ENCODE peak calls at places on chromosomes 2 and 18, in nine cellular contexts. One of them, this sample, is unnamed.

GRCh38 chr2:164739966-164740365 is 101.7 kb downstream of the COBLL1 start:
- DNase-seq in NCI-H460: no peak
- DNase-seq in uterus: no peak
- DNase-seq in stimulated activated CD4-positive, alpha-beta T cell treated with anti-CD3 and anti-CD28 coated beads, Interleukin-2, amount 100 ng/mL, for 24 hours: no peak
- DNase-seq in right cardiac atrium: no peak
- DNase-seq in effector CD8-positive, alpha-beta T cell: no peak
- DNase-seq in A172: peak
- DNase-seq in stomach: no peak
- DNase-seq in MCF 10A: peak
- DNase-seq in this sample: peak

GRCh38 chr2:239822146-239822945 is 202.8 kb downstream of the NDUFA10 start:
- DNase-seq in NCI-H460: no peak
- DNase-seq in uterus: no peak
- DNase-seq in stimulated activated CD4-positive, alpha-beta T cell treated with anti-CD3 and anti-CD28 coated beads, Interleukin-2, amount 100 ng/mL, for 24 hours: peak
- DNase-seq in right cardiac atrium: no peak
- DNase-seq in effector CD8-positive, alpha-beta T cell: no peak
- DNase-seq in A172: no peak
- DNase-seq in stomach: peak
- DNase-seq in MCF 10A: no peak
- DNase-seq in this sample: no peak

GRCh38 chr2:237165405-237166276 is 80.0 kb downstream of the COPS8 start:
- DNase-seq in NCI-H460: peak
- DNase-seq in uterus: no peak
- DNase-seq in stimulated activated CD4-positive, alpha-beta T cell treated with anti-CD3 and anti-CD28 coated beads, Interleukin-2, amount 100 ng/mL, for 24 hours: no peak
- DNase-seq in right cardiac atrium: no peak
- DNase-seq in effector CD8-positive, alpha-beta T cell: no peak
- DNase-seq in A172: peak
- DNase-seq in stomach: no peak
- DNase-seq in MCF 10A: peak
- DNase-seq in this sample: peak

GRCh38 chr2:127597984-127598380 is 48.0 kb upstream of the GPR17 start:
- DNase-seq in NCI-H460: no peak
- DNase-seq in uterus: no peak
- DNase-seq in stimulated activated CD4-positive, alpha-beta T cell treated with anti-CD3 and anti-CD28 coated beads, Interleukin-2, amount 100 ng/mL, for 24 hours: no peak
- DNase-seq in right cardiac atrium: no peak
- DNase-seq in effector CD8-positive, alpha-beta T cell: no peak
- DNase-seq in A172: peak
- DNase-seq in stomach: no peak
- DNase-seq in MCF 10A: peak
- DNase-seq in this sample: no peak

GRCh38 chr2:112660138-112660537 is 14.4 kb downstream of the SLC20A1 start:
- DNase-seq in NCI-H460: no peak
- DNase-seq in uterus: no peak
- DNase-seq in stimulated activated CD4-positive, alpha-beta T cell treated with anti-CD3 and anti-CD28 coated beads, Interleukin-2, amount 100 ng/mL, for 24 hours: no peak
- DNase-seq in right cardiac atrium: no peak
- DNase-seq in effector CD8-positive, alpha-beta T cell: no peak
- DNase-seq in A172: no peak
- DNase-seq in stomach: no peak
- DNase-seq in MCF 10A: no peak
- DNase-seq in this sample: no peak

GRCh38 chr18:47382171-47382570 is 130.7 kb upstream of the SKOR2 start:
- DNase-seq in NCI-H460: no peak
- DNase-seq in uterus: no peak
- DNase-seq in stimulated activated CD4-positive, alpha-beta T cell treated with anti-CD3 and anti-CD28 coated beads, Interleukin-2, amount 100 ng/mL, for 24 hours: no peak
- DNase-seq in right cardiac atrium: no peak
- DNase-seq in effector CD8-positive, alpha-beta T cell: no peak
- DNase-seq in A172: no peak
- DNase-seq in stomach: no peak
- DNase-seq in MCF 10A: no peak
- DNase-seq in this sample: no peak

GRCh38 chr2:178761759-178762371 is 45.4 kb downstream of the TTN start:
- DNase-seq in NCI-H460: peak
- DNase-seq in uterus: no peak
- DNase-seq in stimulated activated CD4-positive, alpha-beta T cell treated with anti-CD3 and anti-CD28 coated beads, Interleukin-2, amount 100 ng/mL, for 24 hours: peak
- DNase-seq in right cardiac atrium: no peak
- DNase-seq in effector CD8-positive, alpha-beta T cell: no peak
- DNase-seq in A172: peak
- DNase-seq in stomach: no peak
- DNase-seq in MCF 10A: peak
- DNase-seq in this sample: peak

GRCh38 chr2:84991404-84992151 is 20.6 kb downstream of the KCMF1 start:
- DNase-seq in NCI-H460: no peak
- DNase-seq in uterus: no peak
- DNase-seq in stimulated activated CD4-positive, alpha-beta T cell treated with anti-CD3 and anti-CD28 coated beads, Interleukin-2, amount 100 ng/mL, for 24 hours: no peak
- DNase-seq in right cardiac atrium: no peak
- DNase-seq in effector CD8-positive, alpha-beta T cell: no peak
- DNase-seq in A172: peak
- DNase-seq in stomach: no peak
- DNase-seq in MCF 10A: peak
- DNase-seq in this sample: peak

GRCh38 chr2:239599299-239599698 is 198.5 kb upstream of the HDAC4 start:
- DNase-seq in NCI-H460: no peak
- DNase-seq in uterus: peak
- DNase-seq in stimulated activated CD4-positive, alpha-beta T cell treated with anti-CD3 and anti-CD28 coated beads, Interleukin-2, amount 100 ng/mL, for 24 hours: no peak
- DNase-seq in right cardiac atrium: no peak
- DNase-seq in effector CD8-positive, alpha-beta T cell: no peak
- DNase-seq in A172: no peak
- DNase-seq in stomach: peak
- DNase-seq in MCF 10A: no peak
- DNase-seq in this sample: no peak

GRCh38 chr2:162333968-162334367 is 10.0 kb upstream of the GCA start:
- DNase-seq in NCI-H460: peak
- DNase-seq in uterus: no peak
- DNase-seq in stimulated activated CD4-positive, alpha-beta T cell treated with anti-CD3 and anti-CD28 coated beads, Interleukin-2, amount 100 ng/mL, for 24 hours: no peak
- DNase-seq in right cardiac atrium: peak
- DNase-seq in effector CD8-positive, alpha-beta T cell: no peak
- DNase-seq in A172: peak
- DNase-seq in stomach: peak
- DNase-seq in MCF 10A: peak
- DNase-seq in this sample: peak

GRCh38 chr2:235116885-235117492 is 165.2 kb downstream of the SH3BP4 start:
- DNase-seq in NCI-H460: peak
- DNase-seq in uterus: no peak
- DNase-seq in stimulated activated CD4-positive, alpha-beta T cell treated with anti-CD3 and anti-CD28 coated beads, Interleukin-2, amount 100 ng/mL, for 24 hours: no peak
- DNase-seq in right cardiac atrium: no peak
- DNase-seq in effector CD8-positive, alpha-beta T cell: no peak
- DNase-seq in A172: peak
- DNase-seq in stomach: no peak
- DNase-seq in MCF 10A: peak
- DNase-seq in this sample: peak

GRCh38 chr2:10392548-10392947 is 55.6 kb downstream of the ODC1 start:
- DNase-seq in NCI-H460: no peak
- DNase-seq in uterus: no peak
- DNase-seq in stimulated activated CD4-positive, alpha-beta T cell treated with anti-CD3 and anti-CD28 coated beads, Interleukin-2, amount 100 ng/mL, for 24 hours: no peak
- DNase-seq in right cardiac atrium: no peak
- DNase-seq in effector CD8-positive, alpha-beta T cell: no peak
- DNase-seq in A172: no peak
- DNase-seq in stomach: no peak
- DNase-seq in MCF 10A: no peak
- DNase-seq in this sample: no peak

GRCh38 chr2:238864207-238865014 is 16.5 kb downstream of the TWIST2 start:
- DNase-seq in NCI-H460: peak
- DNase-seq in uterus: peak
- DNase-seq in stimulated activated CD4-positive, alpha-beta T cell treated with anti-CD3 and anti-CD28 coated beads, Interleukin-2, amount 100 ng/mL, for 24 hours: peak
- DNase-seq in right cardiac atrium: peak
- DNase-seq in effector CD8-positive, alpha-beta T cell: no peak
- DNase-seq in A172: peak
- DNase-seq in stomach: peak
- DNase-seq in MCF 10A: peak
- DNase-seq in this sample: peak

GRCh38 chr2:240431276-240431662 is 4.2 kb upstream of the GPC1 start:
- DNase-seq in NCI-H460: no peak
- DNase-seq in uterus: no peak
- DNase-seq in stimulated activated CD4-positive, alpha-beta T cell treated with anti-CD3 and anti-CD28 coated beads, Interleukin-2, amount 100 ng/mL, for 24 hours: no peak
- DNase-seq in right cardiac atrium: no peak
- DNase-seq in effector CD8-positive, alpha-beta T cell: no peak
- DNase-seq in A172: no peak
- DNase-seq in stomach: peak
- DNase-seq in MCF 10A: no peak
- DNase-seq in this sample: no peak

GRCh38 chr2:128424806-128425205 is 106.1 kb upstream of the HS6ST1 start:
- DNase-seq in NCI-H460: no peak
- DNase-seq in uterus: peak
- DNase-seq in stimulated activated CD4-positive, alpha-beta T cell treated with anti-CD3 and anti-CD28 coated beads, Interleukin-2, amount 100 ng/mL, for 24 hours: no peak
- DNase-seq in right cardiac atrium: peak
- DNase-seq in effector CD8-positive, alpha-beta T cell: no peak
- DNase-seq in A172: no peak
- DNase-seq in stomach: peak
- DNase-seq in MCF 10A: no peak
- DNase-seq in this sample: no peak

GRCh38 chr2:208783184-208783583 is 376.6 kb downstream of the PTH2R start:
- DNase-seq in NCI-H460: no peak
- DNase-seq in uterus: no peak
- DNase-seq in stimulated activated CD4-positive, alpha-beta T cell treated with anti-CD3 and anti-CD28 coated beads, Interleukin-2, amount 100 ng/mL, for 24 hours: no peak
- DNase-seq in right cardiac atrium: no peak
- DNase-seq in effector CD8-positive, alpha-beta T cell: no peak
- DNase-seq in A172: no peak
- DNase-seq in stomach: no peak
- DNase-seq in MCF 10A: peak
- DNase-seq in this sample: peak

GRCh38 chr2:20115902-20116301 is 64.5 kb upstream of the LAPTM4A start:
- DNase-seq in NCI-H460: no peak
- DNase-seq in uterus: no peak
- DNase-seq in stimulated activated CD4-positive, alpha-beta T cell treated with anti-CD3 and anti-CD28 coated beads, Interleukin-2, amount 100 ng/mL, for 24 hours: no peak
- DNase-seq in right cardiac atrium: no peak
- DNase-seq in effector CD8-positive, alpha-beta T cell: no peak
- DNase-seq in A172: peak
- DNase-seq in stomach: no peak
- DNase-seq in MCF 10A: no peak
- DNase-seq in this sample: no peak

GRCh38 chr2:98058191-98058975 is 28.6 kb upstream of the VWA3B start:
- DNase-seq in NCI-H460: no peak
- DNase-seq in uterus: no peak
- DNase-seq in stimulated activated CD4-positive, alpha-beta T cell treated with anti-CD3 and anti-CD28 coated beads, Interleukin-2, amount 100 ng/mL, for 24 hours: no peak
- DNase-seq in right cardiac atrium: no peak
- DNase-seq in effector CD8-positive, alpha-beta T cell: no peak
- DNase-seq in A172: no peak
- DNase-seq in stomach: peak
- DNase-seq in MCF 10A: no peak
- DNase-seq in this sample: no peak

GRCh38 chr2:146220957-146221356 is 1623.9 kb upstream of the ACVR2A start:
- DNase-seq in NCI-H460: no peak
- DNase-seq in uterus: no peak
- DNase-seq in stimulated activated CD4-positive, alpha-beta T cell treated with anti-CD3 and anti-CD28 coated beads, Interleukin-2, amount 100 ng/mL, for 24 hours: no peak
- DNase-seq in right cardiac atrium: no peak
- DNase-seq in effector CD8-positive, alpha-beta T cell: no peak
- DNase-seq in A172: no peak
- DNase-seq in stomach: no peak
- DNase-seq in MCF 10A: no peak
- DNase-seq in this sample: no peak

GRCh38 chr2:46269545-46270273 is 27.5 kb upstream of the EPAS1 start:
- DNase-seq in NCI-H460: no peak
- DNase-seq in uterus: no peak
- DNase-seq in stimulated activated CD4-positive, alpha-beta T cell treated with anti-CD3 and anti-CD28 coated beads, Interleukin-2, amount 100 ng/mL, for 24 hours: no peak
- DNase-seq in right cardiac atrium: peak
- DNase-seq in effector CD8-positive, alpha-beta T cell: no peak
- DNase-seq in A172: peak
- DNase-seq in stomach: no peak
- DNase-seq in MCF 10A: no peak
- DNase-seq in this sample: no peak

GRCh38 chr2:176175729-176176074 is 12.8 kb upstream of the HOXD1 start:
- DNase-seq in NCI-H460: no peak
- DNase-seq in uterus: peak
- DNase-seq in stimulated activated CD4-positive, alpha-beta T cell treated with anti-CD3 and anti-CD28 coated beads, Interleukin-2, amount 100 ng/mL, for 24 hours: no peak
- DNase-seq in right cardiac atrium: no peak
- DNase-seq in effector CD8-positive, alpha-beta T cell: no peak
- DNase-seq in A172: no peak
- DNase-seq in stomach: no peak
- DNase-seq in MCF 10A: no peak
- DNase-seq in this sample: no peak

GRCh38 chr2:206962966-206963365 is 23.6 kb downstream of the CPO start:
- DNase-seq in NCI-H460: no peak
- DNase-seq in uterus: no peak
- DNase-seq in stimulated activated CD4-positive, alpha-beta T cell treated with anti-CD3 and anti-CD28 coated beads, Interleukin-2, amount 100 ng/mL, for 24 hours: no peak
- DNase-seq in right cardiac atrium: no peak
- DNase-seq in effector CD8-positive, alpha-beta T cell: no peak
- DNase-seq in A172: no peak
- DNase-seq in stomach: peak
- DNase-seq in MCF 10A: no peak
- DNase-seq in this sample: no peak

GRCh38 chr2:164824865-164825264 is 16.8 kb downstream of the COBLL1 start:
- DNase-seq in NCI-H460: no peak
- DNase-seq in uterus: no peak
- DNase-seq in stimulated activated CD4-positive, alpha-beta T cell treated with anti-CD3 and anti-CD28 coated beads, Interleukin-2, amount 100 ng/mL, for 24 hours: no peak
- DNase-seq in right cardiac atrium: no peak
- DNase-seq in effector CD8-positive, alpha-beta T cell: no peak
- DNase-seq in A172: peak
- DNase-seq in stomach: no peak
- DNase-seq in MCF 10A: peak
- DNase-seq in this sample: peak

GRCh38 chr2:54999182-54999581 is 51.1 kb downstream of the RTN4 start:
- DNase-seq in NCI-H460: no peak
- DNase-seq in uterus: no peak
- DNase-seq in stimulated activated CD4-positive, alpha-beta T cell treated with anti-CD3 and anti-CD28 coated beads, Interleukin-2, amount 100 ng/mL, for 24 hours: no peak
- DNase-seq in right cardiac atrium: no peak
- DNase-seq in effector CD8-positive, alpha-beta T cell: no peak
- DNase-seq in A172: peak
- DNase-seq in stomach: no peak
- DNase-seq in MCF 10A: peak
- DNase-seq in this sample: no peak

GRCh38 chr2:105224444-105224843 is 17.1 kb upstream of the GPR45 start:
- DNase-seq in NCI-H460: no peak
- DNase-seq in uterus: no peak
- DNase-seq in stimulated activated CD4-positive, alpha-beta T cell treated with anti-CD3 and anti-CD28 coated beads, Interleukin-2, amount 100 ng/mL, for 24 hours: no peak
- DNase-seq in right cardiac atrium: no peak
- DNase-seq in effector CD8-positive, alpha-beta T cell: no peak
- DNase-seq in A172: no peak
- DNase-seq in stomach: no peak
- DNase-seq in MCF 10A: no peak
- DNase-seq in this sample: no peak

GRCh38 chr2:166516712-166517303 is 22.8 kb upstream of the SCN7A start:
- DNase-seq in NCI-H460: peak
- DNase-seq in uterus: peak
- DNase-seq in stimulated activated CD4-positive, alpha-beta T cell treated with anti-CD3 and anti-CD28 coated beads, Interleukin-2, amount 100 ng/mL, for 24 hours: peak
- DNase-seq in right cardiac atrium: peak
- DNase-seq in effector CD8-positive, alpha-beta T cell: no peak
- DNase-seq in A172: peak
- DNase-seq in stomach: no peak
- DNase-seq in MCF 10A: peak
- DNase-seq in this sample: peak